ENCODE peak calls at places on chromosome 19, in nine cellular contexts. One of them, this sample, is unnamed.

GRCh38 chr19:19434483-19435045 is 29.1 kb downstream of the GATAD2A start:
- DNase-seq in stimulated activated CD4-positive, alpha-beta T cell treated with anti-CD3 and anti-CD28 coated beads, Interleukin-15, amount 100 ng/mL, for 1 hour: no peak
- DNase-seq in NT2/D1: no peak
- DNase-seq in tibial nerve: peak
- DNase-seq in psoas muscle: peak
- DNase-seq in skeletal muscle cell: no peak
- DNase-seq in colonic mucosa: no peak
- DNase-seq in endodermal cell: no peak
- DNase-seq in T-cell: no peak
- DNase-seq in this sample: no peak

GRCh38 chr19:10104665-10105221 is 1.4 kb upstream of the PPAN start:
- DNase-seq in endodermal cell: no peak
- DNase-seq in T-cell: peak
- DNase-seq in colonic mucosa: peak
- DNase-seq in psoas muscle: peak
- DNase-seq in tibial nerve: no peak
- DNase-seq in NT2/D1: no peak
- DNase-seq in stimulated activated CD4-positive, alpha-beta T cell treated with anti-CD3 and anti-CD28 coated beads, Interleukin-15, amount 100 ng/mL, for 1 hour: no peak
- DNase-seq in skeletal muscle cell: no peak
- DNase-seq in this sample: peak

GRCh38 chr19:49469828-49470614 is 4.0 kb upstream of the FLT3LG start:
- DNase-seq in stimulated activated CD4-positive, alpha-beta T cell treated with anti-CD3 and anti-CD28 coated beads, Interleukin-15, amount 100 ng/mL, for 1 hour: peak
- DNase-seq in psoas muscle: peak
- DNase-seq in colonic mucosa: no peak
- DNase-seq in endodermal cell: no peak
- DNase-seq in T-cell: peak
- DNase-seq in skeletal muscle cell: no peak
- DNase-seq in NT2/D1: no peak
- DNase-seq in tibial nerve: no peak
- DNase-seq in this sample: peak

GRCh38 chr19:29483944-29484581 is 41.7 kb upstream of the VSTM2B start:
- DNase-seq in NT2/D1: no peak
- DNase-seq in T-cell: no peak
- DNase-seq in endodermal cell: peak
- DNase-seq in stimulated activated CD4-positive, alpha-beta T cell treated with anti-CD3 and anti-CD28 coated beads, Interleukin-15, amount 100 ng/mL, for 1 hour: no peak
- DNase-seq in psoas muscle: no peak
- DNase-seq in tibial nerve: no peak
- DNase-seq in skeletal muscle cell: no peak
- DNase-seq in colonic mucosa: no peak
- DNase-seq in this sample: no peak

GRCh38 chr19:17542793-17543582 is 12.5 kb upstream of the COLGALT1 start:
- DNase-seq in psoas muscle: no peak
- DNase-seq in colonic mucosa: no peak
- DNase-seq in endodermal cell: no peak
- DNase-seq in skeletal muscle cell: no peak
- DNase-seq in stimulated activated CD4-positive, alpha-beta T cell treated with anti-CD3 and anti-CD28 coated beads, Interleukin-15, amount 100 ng/mL, for 1 hour: no peak
- DNase-seq in T-cell: no peak
- DNase-seq in tibial nerve: no peak
- DNase-seq in NT2/D1: no peak
- DNase-seq in this sample: no peak

GRCh38 chr19:4172861-4173473 is 9.4 kb downstream of the SIRT6 start:
- DNase-seq in colonic mucosa: peak
- DNase-seq in psoas muscle: peak
- DNase-seq in NT2/D1: peak
- DNase-seq in stimulated activated CD4-positive, alpha-beta T cell treated with anti-CD3 and anti-CD28 coated beads, Interleukin-15, amount 100 ng/mL, for 1 hour: peak
- DNase-seq in tibial nerve: no peak
- DNase-seq in endodermal cell: peak
- DNase-seq in skeletal muscle cell: no peak
- DNase-seq in T-cell: peak
- DNase-seq in this sample: peak

GRCh38 chr19:49116544-49116943 is 2.4 kb downstream of the LIN7B start:
- DNase-seq in NT2/D1: no peak
- DNase-seq in tibial nerve: peak
- DNase-seq in endodermal cell: no peak
- DNase-seq in colonic mucosa: peak
- DNase-seq in stimulated activated CD4-positive, alpha-beta T cell treated with anti-CD3 and anti-CD28 coated beads, Interleukin-15, amount 100 ng/mL, for 1 hour: no peak
- DNase-seq in psoas muscle: no peak
- DNase-seq in skeletal muscle cell: no peak
- DNase-seq in T-cell: no peak
- DNase-seq in this sample: no peak

GRCh38 chr19:21947775-21948174 is 63.0 kb downstream of the ZNF208 start:
- DNase-seq in T-cell: no peak
- DNase-seq in endodermal cell: no peak
- DNase-seq in colonic mucosa: no peak
- DNase-seq in NT2/D1: peak
- DNase-seq in skeletal muscle cell: no peak
- DNase-seq in psoas muscle: no peak
- DNase-seq in stimulated activated CD4-positive, alpha-beta T cell treated with anti-CD3 and anti-CD28 coated beads, Interleukin-15, amount 100 ng/mL, for 1 hour: no peak
- DNase-seq in tibial nerve: no peak
- DNase-seq in this sample: no peak

GRCh38 chr19:54100560-54100959 is at the start of gene OSCAR:
- DNase-seq in stimulated activated CD4-positive, alpha-beta T cell treated with anti-CD3 and anti-CD28 coated beads, Interleukin-15, amount 100 ng/mL, for 1 hour: no peak
- DNase-seq in skeletal muscle cell: no peak
- DNase-seq in NT2/D1: no peak
- DNase-seq in T-cell: no peak
- DNase-seq in psoas muscle: no peak
- DNase-seq in tibial nerve: no peak
- DNase-seq in colonic mucosa: no peak
- DNase-seq in endodermal cell: peak
- DNase-seq in this sample: no peak

GRCh38 chr19:16896098-16896912 is 7.5 kb downstream of the F2RL3 start:
- DNase-seq in T-cell: no peak
- DNase-seq in stimulated activated CD4-positive, alpha-beta T cell treated with anti-CD3 and anti-CD28 coated beads, Interleukin-15, amount 100 ng/mL, for 1 hour: no peak
- DNase-seq in skeletal muscle cell: no peak
- DNase-seq in colonic mucosa: peak
- DNase-seq in tibial nerve: no peak
- DNase-seq in psoas muscle: peak
- DNase-seq in endodermal cell: peak
- DNase-seq in NT2/D1: no peak
- DNase-seq in this sample: peak

GRCh38 chr19:33712268-33712667 is 84.4 kb upstream of the KCTD15 start:
- DNase-seq in endodermal cell: no peak
- DNase-seq in NT2/D1: no peak
- DNase-seq in tibial nerve: no peak
- DNase-seq in colonic mucosa: no peak
- DNase-seq in psoas muscle: no peak
- DNase-seq in T-cell: no peak
- DNase-seq in skeletal muscle cell: no peak
- DNase-seq in stimulated activated CD4-positive, alpha-beta T cell treated with anti-CD3 and anti-CD28 coated beads, Interleukin-15, amount 100 ng/mL, for 1 hour: no peak
- DNase-seq in this sample: no peak

GRCh38 chr19:18379803-18380747 is 5.9 kb upstream of the GDF15 start:
- DNase-seq in colonic mucosa: peak
- DNase-seq in endodermal cell: peak
- DNase-seq in tibial nerve: peak
- DNase-seq in psoas muscle: peak
- DNase-seq in T-cell: no peak
- DNase-seq in stimulated activated CD4-positive, alpha-beta T cell treated with anti-CD3 and anti-CD28 coated beads, Interleukin-15, amount 100 ng/mL, for 1 hour: no peak
- DNase-seq in skeletal muscle cell: peak
- DNase-seq in NT2/D1: no peak
- DNase-seq in this sample: peak

GRCh38 chr19:1471514-1472107 is 7.4 kb downstream of the C19orf25 start:
- DNase-seq in tibial nerve: no peak
- DNase-seq in NT2/D1: no peak
- DNase-seq in endodermal cell: peak
- DNase-seq in T-cell: no peak
- DNase-seq in skeletal muscle cell: no peak
- DNase-seq in colonic mucosa: no peak
- DNase-seq in stimulated activated CD4-positive, alpha-beta T cell treated with anti-CD3 and anti-CD28 coated beads, Interleukin-15, amount 100 ng/mL, for 1 hour: no peak
- DNase-seq in psoas muscle: peak
- DNase-seq in this sample: no peak

GRCh38 chr19:3949997-3950859 is 17.4 kb downstream of the NMRK2 start:
- DNase-seq in NT2/D1: no peak
- DNase-seq in colonic mucosa: no peak
- DNase-seq in skeletal muscle cell: no peak
- DNase-seq in stimulated activated CD4-positive, alpha-beta T cell treated with anti-CD3 and anti-CD28 coated beads, Interleukin-15, amount 100 ng/mL, for 1 hour: no peak
- DNase-seq in psoas muscle: no peak
- DNase-seq in T-cell: no peak
- DNase-seq in tibial nerve: no peak
- DNase-seq in endodermal cell: peak
- DNase-seq in this sample: no peak

GRCh38 chr19:4705413-4706131 is 18.1 kb downstream of the DPP9 start:
- DNase-seq in tibial nerve: no peak
- DNase-seq in psoas muscle: no peak
- DNase-seq in T-cell: no peak
- DNase-seq in NT2/D1: no peak
- DNase-seq in endodermal cell: no peak
- DNase-seq in colonic mucosa: peak
- DNase-seq in stimulated activated CD4-positive, alpha-beta T cell treated with anti-CD3 and anti-CD28 coated beads, Interleukin-15, amount 100 ng/mL, for 1 hour: no peak
- DNase-seq in skeletal muscle cell: no peak
- DNase-seq in this sample: no peak

GRCh38 chr19:3479177-3479818 is 1.0 kb downstream of the SMIM24 start:
- DNase-seq in tibial nerve: no peak
- DNase-seq in skeletal muscle cell: no peak
- DNase-seq in psoas muscle: no peak
- DNase-seq in NT2/D1: no peak
- DNase-seq in stimulated activated CD4-positive, alpha-beta T cell treated with anti-CD3 and anti-CD28 coated beads, Interleukin-15, amount 100 ng/mL, for 1 hour: no peak
- DNase-seq in T-cell: peak
- DNase-seq in endodermal cell: peak
- DNase-seq in colonic mucosa: no peak
- DNase-seq in this sample: peak

GRCh38 chr19:42092350-42092749 is 16.4 kb downstream of the ZNF574 start:
- DNase-seq in colonic mucosa: peak
- DNase-seq in psoas muscle: no peak
- DNase-seq in stimulated activated CD4-positive, alpha-beta T cell treated with anti-CD3 and anti-CD28 coated beads, Interleukin-15, amount 100 ng/mL, for 1 hour: no peak
- DNase-seq in T-cell: peak
- DNase-seq in NT2/D1: no peak
- DNase-seq in tibial nerve: no peak
- DNase-seq in endodermal cell: peak
- DNase-seq in skeletal muscle cell: no peak
- DNase-seq in this sample: peak

GRCh38 chr19:23343434-23344010 is 51.7 kb downstream of the ZNF91 start:
- DNase-seq in stimulated activated CD4-positive, alpha-beta T cell treated with anti-CD3 and anti-CD28 coated beads, Interleukin-15, amount 100 ng/mL, for 1 hour: no peak
- DNase-seq in tibial nerve: no peak
- DNase-seq in skeletal muscle cell: no peak
- DNase-seq in endodermal cell: no peak
- DNase-seq in psoas muscle: no peak
- DNase-seq in NT2/D1: no peak
- DNase-seq in colonic mucosa: no peak
- DNase-seq in T-cell: no peak
- DNase-seq in this sample: no peak